ENCODE peak calls at places on chromosomes 6 and 20, in four cellular contexts. One of them, this sample, is unnamed.

GRCh38 chr6:7324520-7324919 is 11.5 kb upstream of the SSR1 start:
- DNase-seq in thoracic aorta: no peak
- DNase-seq in lower leg skin: peak; percentile 32
- DNase-seq in epithelial cell of proximal tubule: no peak
- DNase-seq in this sample: no peak

GRCh38 chr6:81950877-81951276 is 198.4 kb upstream of the TENT5A start:
- DNase-seq in thoracic aorta: no peak
- DNase-seq in lower leg skin: no peak
- DNase-seq in epithelial cell of proximal tubule: no peak
- DNase-seq in this sample: no peak

GRCh38 chr20:49768204-49769124 is 44.2 kb upstream of the SLC9A8 start:
- DNase-seq in thoracic aorta: no peak
- DNase-seq in lower leg skin: peak; percentile 73
- DNase-seq in epithelial cell of proximal tubule: peak; percentile 97
- DNase-seq in this sample: peak; percentile 79

GRCh38 chr6:42095776-42096541 is 45.6 kb downstream of the TAF8 start:
- DNase-seq in thoracic aorta: no peak
- DNase-seq in lower leg skin: no peak
- DNase-seq in epithelial cell of proximal tubule: no peak
- DNase-seq in this sample: peak; percentile 55

GRCh38 chr6:41167173-41167963 is 4.5 kb upstream of the TREM2 start:
- DNase-seq in thoracic aorta: no peak
- DNase-seq in lower leg skin: no peak
- DNase-seq in epithelial cell of proximal tubule: no peak
- DNase-seq in this sample: no peak

GRCh38 chr6:136752554-136752953 is 39.7 kb downstream of the MAP3K5 start:
- DNase-seq in thoracic aorta: no peak
- DNase-seq in lower leg skin: no peak
- DNase-seq in epithelial cell of proximal tubule: no peak
- DNase-seq in this sample: no peak

GRCh38 chr20:16083639-16084280 is 489.5 kb downstream of the KIF16B start:
- DNase-seq in thoracic aorta: no peak
- DNase-seq in lower leg skin: no peak
- DNase-seq in epithelial cell of proximal tubule: no peak
- DNase-seq in this sample: no peak

GRCh38 chr6:19210849-19211590 is 626.1 kb upstream of the ID4 start:
- DNase-seq in thoracic aorta: no peak
- DNase-seq in lower leg skin: no peak
- DNase-seq in epithelial cell of proximal tubule: no peak
- DNase-seq in this sample: no peak

GRCh38 chr6:18585032-18585573 is 198.0 kb downstream of the RNF144B start:
- DNase-seq in thoracic aorta: peak; percentile 22
- DNase-seq in lower leg skin: peak; percentile 22
- DNase-seq in epithelial cell of proximal tubule: peak; percentile 63
- DNase-seq in this sample: peak; percentile 77

GRCh38 chr6:90204327-90204726 is 92.3 kb downstream of the BACH2 start:
- DNase-seq in thoracic aorta: no peak
- DNase-seq in lower leg skin: no peak
- DNase-seq in epithelial cell of proximal tubule: no peak
- DNase-seq in this sample: no peak

GRCh38 chr20:43736588-43737091 is 9.8 kb upstream of the GTSF1L start:
- DNase-seq in thoracic aorta: no peak
- DNase-seq in lower leg skin: no peak
- DNase-seq in epithelial cell of proximal tubule: no peak
- DNase-seq in this sample: no peak

GRCh38 chr20:11473971-11474370 is 443.7 kb upstream of the BTBD3 start:
- DNase-seq in thoracic aorta: no peak
- DNase-seq in lower leg skin: no peak
- DNase-seq in epithelial cell of proximal tubule: no peak
- DNase-seq in this sample: no peak

GRCh38 chr6:118739976-118740771 is 88.8 kb upstream of the CEP85L start:
- DNase-seq in thoracic aorta: no peak
- DNase-seq in lower leg skin: no peak
- DNase-seq in epithelial cell of proximal tubule: no peak
- DNase-seq in this sample: no peak

GRCh38 chr6:19438566-19439353 is 398.4 kb upstream of the ID4 start:
- DNase-seq in thoracic aorta: no peak
- DNase-seq in lower leg skin: no peak
- DNase-seq in epithelial cell of proximal tubule: no peak
- DNase-seq in this sample: peak; percentile 80

DNA sequence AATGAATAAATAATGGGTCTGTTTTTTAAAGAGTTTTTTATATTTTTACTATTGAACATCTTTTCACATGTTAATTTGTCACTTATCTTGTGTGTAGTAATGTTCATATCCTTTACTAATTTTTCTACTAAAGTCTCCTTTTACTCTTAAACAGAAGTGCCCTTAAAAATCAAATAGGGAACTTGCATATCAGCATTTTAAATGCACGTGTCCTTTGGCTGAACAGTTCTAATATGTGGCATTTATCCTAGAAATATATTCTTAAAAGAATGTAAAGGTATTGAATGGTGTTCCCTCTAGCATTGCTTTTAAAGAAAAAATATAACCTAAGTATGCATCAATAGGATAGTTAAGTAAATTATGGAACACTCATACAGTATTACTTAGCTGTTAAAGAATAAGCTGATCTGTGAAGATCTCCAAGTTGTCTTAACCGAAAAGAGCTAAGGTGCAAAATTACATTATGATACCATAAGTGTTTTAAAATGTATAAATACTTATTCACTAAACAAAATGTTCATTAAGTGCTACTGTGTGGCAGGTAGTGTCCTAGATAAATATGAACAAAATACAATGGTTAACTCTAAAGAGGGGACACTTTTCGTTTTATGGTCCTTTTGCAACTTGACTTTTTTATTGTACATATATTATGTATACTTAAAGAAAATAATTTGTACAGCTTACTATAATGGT is 631 bp upstream of the PGBD1 start:
- DNase-seq in thoracic aorta: no peak
- DNase-seq in lower leg skin: no peak
- DNase-seq in epithelial cell of proximal tubule: no peak
- DNase-seq in this sample: no peak
- H3K4me3 ChIP-seq in thoracic aorta: peak overlapping the region; percentile 78
- H3K4me3 ChIP-seq in lower leg skin: no peak overlapping the region
- H3K4me3 ChIP-seq in epithelial cell of proximal tubule: peak overlapping the region; percentile 88
- H3K4me3 ChIP-seq in this sample: no peak overlapping the region

DNA sequence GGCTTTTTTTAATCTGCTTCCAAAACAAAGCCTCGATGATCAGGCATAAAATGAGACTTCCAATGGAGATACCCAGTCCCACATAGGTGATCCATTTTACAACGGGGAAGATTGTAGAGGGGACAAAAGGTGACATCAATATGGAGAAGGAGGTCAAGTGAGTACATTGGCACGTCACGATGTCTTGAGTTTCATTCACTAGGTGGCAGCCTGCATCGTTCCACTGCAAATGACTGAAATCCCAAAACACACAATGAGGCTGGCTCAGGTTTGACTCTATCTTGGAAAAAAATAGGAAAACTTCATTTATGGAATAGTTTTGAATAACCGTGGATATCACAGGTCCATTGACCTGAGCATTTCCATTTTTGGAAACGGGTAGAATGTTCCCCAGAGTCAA is 32.5 kb downstream of the ADGRF1 start:
- DNase-seq in thoracic aorta: no peak
- DNase-seq in lower leg skin: no peak
- DNase-seq in epithelial cell of proximal tubule: no peak
- DNase-seq in this sample: no peak
- TF ChIP-seq CTCF in thoracic aorta: no peak
- TF ChIP-seq CTCF in lower leg skin: no peak
- TF ChIP-seq CTCF in epithelial cell of proximal tubule: peak; percentile 27
- TF ChIP-seq CTCF in this sample: no peak

GRCh38 chr6:161273356-161273751 is 507 bp downstream of the AGPAT4 start:
- DNase-seq in thoracic aorta: no peak
- DNase-seq in lower leg skin: no peak
- DNase-seq in epithelial cell of proximal tubule: no peak
- DNase-seq in this sample: no peak

GRCh38 chr6:161271343-161272019 is 2.4 kb downstream of the AGPAT4 start:
- DNase-seq in thoracic aorta: no peak
- DNase-seq in lower leg skin: no peak
- DNase-seq in epithelial cell of proximal tubule: no peak
- DNase-seq in this sample: no peak

GRCh38 chr6:161272600-161273355 is 1.1 kb downstream of the AGPAT4 start:
- DNase-seq in thoracic aorta: no peak
- DNase-seq in lower leg skin: no peak
- DNase-seq in epithelial cell of proximal tubule: no peak
- DNase-seq in this sample: no peak

GRCh38 chr6:161274488-161274858 is 612 bp upstream of the AGPAT4 start:
- DNase-seq in thoracic aorta: no peak
- DNase-seq in lower leg skin: no peak
- DNase-seq in epithelial cell of proximal tubule: no peak
- DNase-seq in this sample: no peak

DNA sequence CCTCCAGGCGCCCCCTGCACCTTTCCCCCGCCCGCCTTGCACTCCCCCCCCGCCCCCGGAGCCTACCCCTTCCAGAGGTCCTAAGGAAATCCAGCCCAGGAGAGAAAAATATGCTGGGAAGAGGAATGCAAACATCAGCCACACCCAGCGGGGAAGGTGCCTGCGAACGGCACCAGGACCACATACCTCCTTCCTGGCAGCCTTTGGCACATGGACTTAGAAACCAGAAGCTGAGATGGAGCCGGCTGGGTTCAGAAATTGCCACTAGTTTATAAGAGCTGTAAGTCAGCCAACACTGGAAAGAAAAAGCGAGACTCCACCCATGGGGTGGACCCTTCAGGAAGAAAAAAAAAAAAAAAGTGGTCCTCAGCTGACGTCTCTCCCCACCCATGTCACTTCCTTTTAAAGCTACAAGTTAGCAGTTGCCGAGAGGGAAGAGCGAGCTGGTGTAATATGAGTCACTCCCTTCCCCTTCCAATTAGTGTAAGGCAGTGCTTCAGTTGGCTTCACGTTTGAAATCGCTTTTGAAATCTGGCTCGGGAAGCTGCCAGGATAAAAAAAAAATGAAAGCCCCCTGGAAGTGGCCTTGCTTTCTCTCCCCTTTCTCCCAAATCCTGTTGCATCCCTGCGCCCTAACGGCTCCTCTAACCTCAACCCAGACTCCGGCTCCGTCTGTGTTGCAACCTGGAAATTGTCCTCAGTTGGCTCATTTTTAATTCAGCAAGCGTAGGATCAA is at the start of gene AGPAT4:
- DNase-seq in thoracic aorta: peak; percentile 30
- DNase-seq in lower leg skin: peak; percentile 79
- DNase-seq in epithelial cell of proximal tubule: peak; percentile 92
- DNase-seq in this sample: peak; percentile 75
- H3K4me3 ChIP-seq in thoracic aorta: peak within 1 kb of the TSS; percentile 77
- H3K4me3 ChIP-seq in lower leg skin: peak within 1 kb of the TSS; percentile 28
- H3K4me3 ChIP-seq in epithelial cell of proximal tubule: peak within 1 kb of the TSS; percentile 66
- H3K4me3 ChIP-seq in this sample: peak within 1 kb of the TSS; percentile 34

GRCh38 chr20:39110819-39111136 is 148.6 kb downstream of the DHX35 start:
- DNase-seq in thoracic aorta: no peak
- DNase-seq in lower leg skin: no peak
- DNase-seq in epithelial cell of proximal tubule: no peak
- DNase-seq in this sample: no peak

GRCh38 chr20:39111359-39112195 is 149.4 kb downstream of the DHX35 start:
- DNase-seq in thoracic aorta: no peak
- DNase-seq in lower leg skin: no peak
- DNase-seq in epithelial cell of proximal tubule: no peak
- DNase-seq in this sample: no peak

GRCh38 chr20:39108746-39109145 is 146.6 kb downstream of the DHX35 start:
- DNase-seq in thoracic aorta: no peak
- DNase-seq in lower leg skin: no peak
- DNase-seq in epithelial cell of proximal tubule: no peak
- DNase-seq in this sample: no peak

GRCh38 chr20:39109933-39110818 is 148.0 kb downstream of the DHX35 start:
- DNase-seq in thoracic aorta: no peak
- DNase-seq in lower leg skin: no peak
- DNase-seq in epithelial cell of proximal tubule: no peak
- DNase-seq in this sample: no peak

DNA sequence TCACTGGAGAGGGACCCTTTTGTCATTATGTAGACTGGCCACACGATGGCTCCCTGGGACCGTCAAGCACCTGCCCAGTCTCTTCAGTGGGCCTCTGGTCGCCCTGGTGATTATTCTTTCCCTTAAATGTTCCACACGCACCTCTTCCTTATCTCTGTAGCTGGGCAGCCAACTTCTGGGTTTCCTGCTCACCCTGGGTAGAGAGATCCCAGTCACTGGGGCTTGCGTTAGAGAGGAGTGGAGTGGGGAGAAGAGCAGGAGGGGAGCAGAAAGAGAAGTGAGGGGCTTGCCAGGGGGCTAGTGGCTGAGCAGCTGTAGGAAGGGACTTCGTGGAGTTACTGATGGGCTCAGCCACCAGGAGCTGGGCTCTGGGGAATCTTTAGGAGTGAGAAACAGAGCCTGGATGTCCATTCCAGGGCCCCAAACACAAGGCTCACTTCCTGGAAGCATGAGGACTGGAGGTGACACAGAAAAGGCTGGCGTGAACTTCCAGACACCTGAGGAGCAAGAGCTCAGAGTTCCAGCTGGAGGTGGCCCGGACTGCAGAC is 150.1 kb downstream of the DHX35 start:
- DNase-seq in thoracic aorta: no peak
- DNase-seq in lower leg skin: no peak
- DNase-seq in epithelial cell of proximal tubule: no peak
- DNase-seq in this sample: peak; percentile 8
- TF ChIP-seq CTCF in thoracic aorta: no peak
- TF ChIP-seq CTCF in lower leg skin: no peak
- TF ChIP-seq CTCF in epithelial cell of proximal tubule: peak; percentile 70
- TF ChIP-seq CTCF in this sample: peak; percentile 9

This sample was measured in thyroid gland.